ENCODE peak calls at places on chromosomes 6 and 20, in four cellular contexts. L is kidney tubule cell; T is activated CD4-positive, alpha-beta T cell treated with anti-CD3 and anti-CD28 coated beads, Interleukin-2, amount 50 U/mL, for 4 hours; S is occipital lobe. X is an unnamed sample.

GRCh38 chr20:14727485-14728170 is 390.2 kb upstream of the FLRT3 start:
- DNase-seq in L (no peak), T (no peak), S (no peak), X (no peak)

GRCh38 chr6:37785002-37785687 is 34.4 kb upstream of the ZFAND3 start:
- DNase-seq in L (no peak), T (no peak), S (no peak), X (peak)

GRCh38 chr6:144737998-144738397 is 452.9 kb downstream of the UTRN start:
- DNase-seq in L (no peak), T (no peak), S (no peak), X (no peak)

GRCh38 chr6:135722679-135723078 is 128.8 kb upstream of the PDE7B start:
- DNase-seq in L (peak), T (no peak), S (no peak), X (peak)

GRCh38 chr20:63064310-63064709 is 57.5 kb upstream of the BHLHE23 start:
- DNase-seq in L (no peak), T (no peak), S (no peak), X (no peak)

GRCh38 chr6:145948878-145949613 is 15.1 kb downstream of the SHPRH start:
- DNase-seq in L (no peak), T (no peak), S (no peak), X (no peak)

GRCh38 chr6:160349837-160350236 is 1.7 kb downstream of the SLC22A3 start:
- DNase-seq in L (no peak), T (no peak), S (no peak), X (no peak)

GRCh38 chr6:39731565-39731964 is 6.4 kb upstream of the KIF6 start:
- DNase-seq in L (no peak), T (no peak), S (no peak), X (no peak)

GRCh38 chr6:43207286-43207685 is 22.0 kb downstream of the DNPH1 start:
- DNase-seq in L (no peak), T (no peak), S (no peak), X (no peak)

GRCh38 chr20:53023717-53024116 is 51.6 kb downstream of the TSHZ2 start:
- DNase-seq in L (no peak), T (no peak), S (no peak), X (no peak)

GRCh38 chr6:5246870-5247161 is 13.9 kb downstream of the LYRM4 start:
- DNase-seq in L (no peak), T (no peak), S (no peak), X (no peak)

GRCh38 chr6:166595061-166595780 is 8.7 kb upstream of the RAMACL start:
- DNase-seq in L (peak), T (no peak), S (no peak), X (peak)

X was measured in mammary epithelial cell.